ENCODE peak calls at places on chromosome 22, in ten cellular contexts. S, T, A, R, C, H, P, V, L and G are unnamed samples.

GRCh38 chr22:43363580-43364435 is 20.6 kb upstream of the SCUBE1 start:
- DNase-seq in S (no peak), H (no peak), R (no peak), L (no peak), V (peak; percentile 87), T (no peak), C (no peak), A (no peak), P (peak; percentile 45), G (no peak)

GRCh38 chr22:27635852-27636251 is 165.7 kb downstream of the MN1 start:
- DNase-seq in L (no peak), T (no peak), R (no peak), C (no peak), H (no peak), A (no peak), V (no peak), S (no peak), P (no peak), G (no peak)

GRCh38 chr22:43325176-43325575 is 18.0 kb downstream of the SCUBE1 start:
- DNase-seq in H (no peak), A (no peak), T (no peak), V (no peak), P (no peak), R (no peak), L (no peak), C (no peak), S (no peak), G (no peak)

GRCh38 chr22:33326540-33327295 is 268.5 kb upstream of the SYN3 start:
- DNase-seq in A (no peak), L (no peak), C (no peak), S (no peak), H (no peak), V (no peak), P (no peak), T (no peak), R (no peak), G (no peak)

GRCh38 chr22:25413620-25414019 is 150.9 kb upstream of the GRK3 start:
- DNase-seq in S (peak; percentile 36), P (no peak), L (no peak), C (no peak), H (no peak), A (no peak), R (no peak), T (no peak), V (no peak), G (no peak)

GRCh38 chr22:50656122-50657070 is 16.2 kb upstream of the SHANK3 start:
- DNase-seq in A (no peak), L (peak; percentile 70), R (no peak), H (no peak), V (no peak), C (no peak), P (no peak), T (peak; percentile 61), S (peak; percentile 72), G (peak; percentile 81)

GRCh38 chr22:32281092-32281491 is 25.9 kb upstream of the SLC5A4 start:
- DNase-seq in S (peak; percentile 31), L (no peak), P (no peak), R (no peak), H (no peak), T (no peak), V (no peak), C (no peak), A (no peak), G (peak; percentile 46)

GRCh38 chr22:40855104-40855959 is 1.1 kb downstream of the ST13 start:
- DNase-seq in V (no peak), P (peak; percentile 42), C (no peak), R (peak; percentile 28), A (no peak), H (no peak), L (peak; percentile 45), S (peak; percentile 82), T (no peak), G (peak; percentile 27)

GRCh38 chr22:34765115-34765514 is 300.8 kb upstream of the ISX start:
- DNase-seq in T (no peak), C (no peak), S (no peak), P (no peak), V (no peak), H (no peak), A (no peak), R (no peak), L (no peak), G (no peak)

GRCh38 chr22:19625331-19626041 is 88.8 kb upstream of the SEPTIN5 start:
- DNase-seq in P (no peak), S (no peak), T (no peak), C (no peak), H (no peak), R (no peak), L (no peak), A (no peak), V (no peak), G (no peak)

GRCh38 chr22:19629331-19629719 is 85.0 kb upstream of the SEPTIN5 start:
- DNase-seq in A (no peak), T (no peak), P (peak; percentile 40), L (no peak), S (no peak), H (peak; percentile 43), C (no peak), R (no peak), V (no peak), G (no peak)

GRCh38 chr22:19628038-19628776 is 86.1 kb upstream of the SEPTIN5 start:
- DNase-seq in A (no peak), P (peak; percentile 1), T (no peak), V (no peak), R (no peak), S (no peak), H (no peak), L (no peak), C (no peak), G (no peak)

GRCh38 chr22:19626666-19627065 is 87.6 kb upstream of the SEPTIN5 start:
- DNase-seq in R (no peak), T (no peak), A (no peak), P (no peak), V (no peak), H (no peak), L (no peak), C (no peak), S (no peak), G (no peak)

GRCh38 chr22:19626042-19626560 is 88.2 kb upstream of the SEPTIN5 start:
- DNase-seq in C (no peak), V (no peak), S (no peak), L (no peak), H (no peak), A (no peak), T (no peak), P (peak; percentile 21), R (no peak), G (no peak)
- H3K9me3 ChIP-seq in C (no peaks in the 10 kb centered on the region), V (no peaks in the 10 kb centered on the region), S (no peaks in the 10 kb centered on the region), L (no peaks in the 10 kb centered on the region), H (no peaks in the 10 kb centered on the region), A (no peaks in the 10 kb centered on the region), T (no peaks in the 10 kb centered on the region), P (no peaks in the 10 kb centered on the region), R (no peaks in the 10 kb centered on the region), G (no peaks in the 10 kb centered on the region)

GRCh38 chr22:46586123-46586519 is 34.1 kb upstream of the GRAMD4 start:
- DNase-seq in L (peak; percentile 31), H (no peak), A (no peak), T (no peak), C (no peak), V (no peak), R (no peak), P (peak; percentile 68), S (no peak), G (no peak)
- H3K4me3 ChIP-seq in L (no peak overlapping the region), H (no peak overlapping the region), A (no peak overlapping the region), T (no peak overlapping the region), C (no peak overlapping the region), V (no peak overlapping the region), R (no peak overlapping the region), P (no peak overlapping the region), S (no peak overlapping the region), G (no peak overlapping the region)

DNA sequence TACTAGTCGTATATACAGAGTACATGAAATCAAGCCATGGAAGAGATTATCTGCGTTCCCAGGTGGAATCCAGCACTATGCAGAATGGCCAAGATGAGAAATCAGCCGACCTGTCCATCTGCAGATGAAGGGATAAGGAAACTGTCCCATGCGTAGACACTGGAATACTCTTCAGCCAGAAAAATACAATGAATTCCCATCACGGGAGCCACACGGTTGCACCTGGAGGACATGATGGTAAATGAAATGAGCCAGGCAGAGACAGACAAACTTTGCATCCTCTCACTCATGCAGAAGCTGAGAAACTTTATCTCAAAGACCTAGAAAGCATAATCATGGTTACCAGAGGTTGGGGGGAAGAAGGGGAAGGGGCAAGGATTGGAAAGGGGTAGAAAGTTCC is 111.9 kb upstream of the TOP3B start:
- DNase-seq in P (no peak), C (no peak), T (no peak), H (no peak), S (no peak), R (no peak), V (no peak), A (no peak), L (no peak), G (no peak)
- H3K27me3 ChIP-seq in P (peaks cover 85% of the 10 kb centered on the region), C (no peaks in the 10 kb centered on the region), T (no peaks in the 10 kb centered on the region), H (no peaks in the 10 kb centered on the region), S (peaks cover 52% of the 10 kb centered on the region), R (peaks cover 31% of the 10 kb centered on the region), V (peaks cover 40% of the 10 kb centered on the region), A (no peaks in the 10 kb centered on the region), L (no peaks in the 10 kb centered on the region), G (no peaks in the 10 kb centered on the region)

GRCh38 chr22:49492308-49492707 is 335.4 kb downstream of the BRD1 start:
- DNase-seq in R (no peak), H (no peak), L (no peak), C (no peak), S (no peak), A (no peak), T (no peak), V (no peak), P (no peak), G (no peak)

GRCh38 chr22:49489821-49490220 is 337.9 kb downstream of the BRD1 start:
- DNase-seq in T (no peak), A (no peak), S (no peak), R (no peak), P (no peak), V (no peak), H (no peak), C (no peak), L (no peak), G (no peak)

GRCh38 chr22:49491726-49492125 is 335.9 kb downstream of the BRD1 start:
- DNase-seq in R (no peak), S (no peak), H (no peak), A (no peak), P (no peak), T (no peak), V (no peak), L (no peak), C (no peak), G (no peak)

GRCh38 chr22:49491221-49491635 is 336.4 kb downstream of the BRD1 start:
- DNase-seq in R (no peak), C (no peak), L (no peak), V (no peak), A (no peak), T (no peak), P (no peak), H (no peak), S (no peak), G (no peak)

GRCh38 chr22:49490692-49491091 is 337.0 kb downstream of the BRD1 start:
- DNase-seq in V (no peak), R (no peak), C (no peak), A (no peak), P (peak; percentile 47), T (no peak), L (no peak), H (no peak), S (no peak), G (no peak)
- H3K9me3 ChIP-seq in V (peaks cover 3% of the 10 kb centered on the region), R (peaks cover 9% of the 10 kb centered on the region), C (no peaks in the 10 kb centered on the region), A (no peaks in the 10 kb centered on the region), P (no peaks in the 10 kb centered on the region), T (peaks cover 49% of the 10 kb centered on the region), L (no peaks in the 10 kb centered on the region), H (no peaks in the 10 kb centered on the region), S (no peaks in the 10 kb centered on the region), G (no peaks in the 10 kb centered on the region)